ENCODE peak calls at places on chromosomes 16 and 17, in seven cellular contexts. One of them, this sample, is unnamed.

GRCh38 chr17:51912939-51913338 is 245.6 kb downstream of the CA10 start:
- DNase-seq in heart left ventricle: no peak
- DNase-seq in GM23338: peak; percentile 80
- DNase-seq in stomach: no peak
- DNase-seq in spleen: no peak
- DNase-seq in uterus: no peak
- DNase-seq in lung: no peak
- DNase-seq in this sample: no peak

GRCh38 chr16:63928421-63928820 is 1193.4 kb downstream of the CDH11 start:
- DNase-seq in heart left ventricle: no peak
- DNase-seq in spleen: no peak
- DNase-seq in GM23338: no peak
- DNase-seq in uterus: no peak
- DNase-seq in lung: no peak
- DNase-seq in stomach: no peak
- DNase-seq in this sample: no peak

GRCh38 chr17:19248923-19249574 is 11.9 kb downstream of the EPN2 start:
- DNase-seq in heart left ventricle: peak; percentile 81
- DNase-seq in spleen: peak; percentile 74
- DNase-seq in stomach: no peak
- DNase-seq in uterus: peak; percentile 69
- DNase-seq in GM23338: no peak
- DNase-seq in lung: no peak
- DNase-seq in this sample: peak; percentile 40

GRCh38 chr17:81429813-81430510 is 34.7 kb downstream of the BAHCC1 start:
- DNase-seq in GM23338: no peak
- DNase-seq in spleen: no peak
- DNase-seq in uterus: peak; percentile 52
- DNase-seq in heart left ventricle: no peak
- DNase-seq in stomach: no peak
- DNase-seq in lung: no peak
- DNase-seq in this sample: peak; percentile 60

GRCh38 chr16:19618876-19619275 is 63.4 kb downstream of the VPS35L start:
- DNase-seq in uterus: no peak
- DNase-seq in stomach: no peak
- DNase-seq in lung: no peak
- DNase-seq in GM23338: no peak
- DNase-seq in spleen: no peak
- DNase-seq in heart left ventricle: no peak
- DNase-seq in this sample: no peak

GRCh38 chr16:5216681-5217080 is 119.1 kb upstream of the EEF2KMT start:
- DNase-seq in stomach: no peak
- DNase-seq in lung: no peak
- DNase-seq in uterus: no peak
- DNase-seq in spleen: no peak
- DNase-seq in GM23338: no peak
- DNase-seq in heart left ventricle: no peak
- DNase-seq in this sample: no peak

GRCh38 chr17:10716218-10716617 is 13.6 kb downstream of the TMEM220 start:
- DNase-seq in spleen: no peak
- DNase-seq in stomach: no peak
- DNase-seq in lung: no peak
- DNase-seq in GM23338: no peak
- DNase-seq in uterus: no peak
- DNase-seq in heart left ventricle: no peak
- DNase-seq in this sample: no peak

GRCh38 chr16:67388191-67388590 is 5.1 kb downstream of the TPPP3 start:
- DNase-seq in uterus: no peak
- DNase-seq in heart left ventricle: no peak
- DNase-seq in spleen: peak; percentile 58
- DNase-seq in GM23338: no peak
- DNase-seq in stomach: no peak
- DNase-seq in lung: no peak
- DNase-seq in this sample: no peak

GRCh38 chr16:16083421-16084156 is 134.2 kb downstream of the ABCC1 start:
- DNase-seq in lung: no peak
- DNase-seq in uterus: no peak
- DNase-seq in stomach: no peak
- DNase-seq in heart left ventricle: no peak
- DNase-seq in spleen: no peak
- DNase-seq in GM23338: no peak
- DNase-seq in this sample: no peak

GRCh38 chr16:77112701-77113100 is 78.3 kb upstream of the MON1B start:
- DNase-seq in lung: no peak
- DNase-seq in stomach: no peak
- DNase-seq in uterus: no peak
- DNase-seq in heart left ventricle: no peak
- DNase-seq in spleen: no peak
- DNase-seq in GM23338: no peak
- DNase-seq in this sample: no peak

GRCh38 chr17:78499715-78500540 is 77.3 kb downstream of the DNAH17 start:
- DNase-seq in lung: no peak
- DNase-seq in spleen: no peak
- DNase-seq in stomach: no peak
- DNase-seq in heart left ventricle: no peak
- DNase-seq in GM23338: no peak
- DNase-seq in uterus: no peak
- DNase-seq in this sample: no peak

GRCh38 chr17:68101992-68102758 is 66.6 kb downstream of the KPNA2 start:
- DNase-seq in uterus: peak; percentile 35
- DNase-seq in heart left ventricle: no peak
- DNase-seq in lung: peak; percentile 42
- DNase-seq in GM23338: peak; percentile 10
- DNase-seq in spleen: no peak
- DNase-seq in stomach: peak; percentile 34
- DNase-seq in this sample: peak; percentile 23

GRCh38 chr17:13727441-13728171 is 125.9 kb upstream of the HS3ST3A1 start:
- DNase-seq in stomach: no peak
- DNase-seq in uterus: no peak
- DNase-seq in GM23338: no peak
- DNase-seq in heart left ventricle: no peak
- DNase-seq in lung: no peak
- DNase-seq in spleen: no peak
- DNase-seq in this sample: no peak

GRCh38 chr17:72614871-72615626 is 477.4 kb downstream of the SLC39A11 start:
- DNase-seq in lung: no peak
- DNase-seq in heart left ventricle: no peak
- DNase-seq in stomach: peak; percentile 70
- DNase-seq in uterus: no peak
- DNase-seq in spleen: no peak
- DNase-seq in GM23338: peak; percentile 57
- DNase-seq in this sample: no peak

GRCh38 chr16:29784157-29784556 is 6.1 kb downstream of the ZG16 start:
- DNase-seq in lung: no peak
- DNase-seq in uterus: no peak
- DNase-seq in spleen: no peak
- DNase-seq in heart left ventricle: no peak
- DNase-seq in GM23338: no peak
- DNase-seq in stomach: no peak
- DNase-seq in this sample: no peak

GRCh38 chr16:23145186-23145585 is 4.1 kb downstream of the USP31 start:
- DNase-seq in stomach: no peak
- DNase-seq in uterus: peak; percentile 49
- DNase-seq in spleen: no peak
- DNase-seq in heart left ventricle: no peak
- DNase-seq in lung: no peak
- DNase-seq in GM23338: peak; percentile 55
- DNase-seq in this sample: no peak

GRCh38 chr16:48101069-48101674 is 54.6 kb downstream of the ABCC12 start:
- DNase-seq in uterus: no peak
- DNase-seq in lung: no peak
- DNase-seq in heart left ventricle: no peak
- DNase-seq in stomach: no peak
- DNase-seq in GM23338: no peak
- DNase-seq in spleen: no peak
- DNase-seq in this sample: no peak

GRCh38 chr17:60231691-60232090 is 81.9 kb downstream of the CA4 start:
- DNase-seq in stomach: no peak
- DNase-seq in heart left ventricle: no peak
- DNase-seq in spleen: no peak
- DNase-seq in GM23338: no peak
- DNase-seq in uterus: no peak
- DNase-seq in lung: no peak
- DNase-seq in this sample: no peak

GRCh38 chr17:15397605-15398004 is 56.2 kb upstream of the TEKT3 start:
- DNase-seq in GM23338: no peak
- DNase-seq in lung: no peak
- DNase-seq in stomach: no peak
- DNase-seq in spleen: no peak
- DNase-seq in uterus: no peak
- DNase-seq in heart left ventricle: no peak
- DNase-seq in this sample: no peak

GRCh38 chr16:85369741-85370528 is 243.2 kb upstream of the GSE1 start:
- DNase-seq in lung: peak; percentile 53
- DNase-seq in GM23338: peak; percentile 79
- DNase-seq in stomach: peak; percentile 73
- DNase-seq in heart left ventricle: no peak
- DNase-seq in uterus: no peak
- DNase-seq in spleen: no peak
- DNase-seq in this sample: peak; percentile 32

GRCh38 chr16:85370881-85371651 is 242.1 kb upstream of the GSE1 start:
- DNase-seq in spleen: no peak
- DNase-seq in GM23338: no peak
- DNase-seq in lung: peak; percentile 52
- DNase-seq in stomach: peak; percentile 88
- DNase-seq in heart left ventricle: no peak
- DNase-seq in uterus: no peak
- DNase-seq in this sample: peak; percentile 44

GRCh38 chr16:85370543-85370880 is 242.6 kb upstream of the GSE1 start:
- DNase-seq in stomach: no peak
- DNase-seq in spleen: no peak
- DNase-seq in lung: no peak
- DNase-seq in GM23338: no peak
- DNase-seq in uterus: no peak
- DNase-seq in heart left ventricle: no peak
- DNase-seq in this sample: no peak

GRCh38 chr16:85367485-85367884 is 245.6 kb upstream of the GSE1 start:
- DNase-seq in GM23338: no peak
- DNase-seq in heart left ventricle: no peak
- DNase-seq in uterus: no peak
- DNase-seq in spleen: no peak
- DNase-seq in lung: no peak
- DNase-seq in stomach: no peak
- DNase-seq in this sample: no peak

DNA sequence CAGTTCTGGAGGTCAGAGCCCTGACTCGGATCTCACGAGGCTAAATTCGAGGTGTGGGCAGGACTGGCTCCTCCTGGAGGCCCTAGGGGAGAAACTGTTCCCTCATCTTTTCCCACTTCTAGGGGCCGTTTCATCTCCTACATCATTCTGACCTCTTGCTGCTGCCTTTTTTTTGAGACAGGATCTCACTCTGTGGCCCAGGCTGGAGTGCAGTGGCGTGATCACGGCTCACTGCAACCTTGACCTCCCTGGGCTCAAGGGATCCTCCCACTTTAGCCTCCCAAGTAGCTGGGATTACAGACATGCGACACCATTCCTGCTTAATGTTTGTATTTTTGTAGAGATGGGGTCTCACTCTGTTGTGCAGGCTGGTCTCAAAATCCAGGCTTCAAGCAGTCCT is 244.1 kb upstream of the GSE1 start:
- DNase-seq in lung: no peak
- DNase-seq in spleen: no peak
- DNase-seq in GM23338: no peak
- DNase-seq in stomach: no peak
- DNase-seq in uterus: no peak
- DNase-seq in heart left ventricle: no peak
- DNase-seq in this sample: no peak
- H3K4me1 ChIP-seq in lung: no peaks in the 10 kb centered on the region
- H3K4me1 ChIP-seq in spleen: peaks cover 66% of the 10 kb centered on the region
- H3K4me1 ChIP-seq in GM23338: no peaks in the 10 kb centered on the region
- H3K4me1 ChIP-seq in stomach: peaks cover 84% of the 10 kb centered on the region
- H3K4me1 ChIP-seq in uterus: no peaks in the 10 kb centered on the region
- H3K4me1 ChIP-seq in heart left ventricle: peaks cover 18% of the 10 kb centered on the region
- H3K4me1 ChIP-seq in this sample: peaks cover 32% of the 10 kb centered on the region

GRCh38 chr17:74778960-74779359 is 2.8 kb upstream of the NAT9 start:
- DNase-seq in stomach: no peak
- DNase-seq in GM23338: no peak
- DNase-seq in heart left ventricle: no peak
- DNase-seq in uterus: no peak
- DNase-seq in spleen: no peak
- DNase-seq in lung: no peak
- DNase-seq in this sample: no peak

GRCh38 chr17:74777884-74778490 is 1.8 kb upstream of the NAT9 start:
- DNase-seq in GM23338: no peak
- DNase-seq in spleen: no peak
- DNase-seq in stomach: no peak
- DNase-seq in lung: no peak
- DNase-seq in uterus: no peak
- DNase-seq in heart left ventricle: no peak
- DNase-seq in this sample: no peak

GRCh38 chr17:74782571-74782970 is 6.4 kb upstream of the NAT9 start:
- DNase-seq in heart left ventricle: no peak
- DNase-seq in spleen: no peak
- DNase-seq in stomach: no peak
- DNase-seq in lung: no peak
- DNase-seq in GM23338: no peak
- DNase-seq in uterus: no peak
- DNase-seq in this sample: no peak

GRCh38 chr17:74779948-74780400 is 3.8 kb upstream of the NAT9 start:
- DNase-seq in GM23338: no peak
- DNase-seq in stomach: peak; percentile 35
- DNase-seq in heart left ventricle: peak; percentile 51
- DNase-seq in uterus: no peak
- DNase-seq in lung: peak; percentile 65
- DNase-seq in spleen: peak; percentile 92
- DNase-seq in this sample: no peak

GRCh38 chr17:74780443-74781238 is 4.5 kb upstream of the NAT9 start:
- DNase-seq in spleen: no peak
- DNase-seq in heart left ventricle: no peak
- DNase-seq in stomach: no peak
- DNase-seq in GM23338: peak; percentile 75
- DNase-seq in lung: no peak
- DNase-seq in uterus: no peak
- DNase-seq in this sample: no peak
- H3K27ac ChIP-seq in spleen: peak overlapping the region; percentile 73
- H3K27ac ChIP-seq in heart left ventricle: no peak overlapping the region
- H3K27ac ChIP-seq in stomach: peak overlapping the region; percentile 61
- H3K27ac ChIP-seq in GM23338: no peak overlapping the region
- H3K27ac ChIP-seq in lung: no peak overlapping the region
- H3K27ac ChIP-seq in uterus: no peak overlapping the region
- H3K27ac ChIP-seq in this sample: no peak overlapping the region

GRCh38 chr17:28973414-28973813 is 22.1 kb upstream of the PHF12 start:
- DNase-seq in uterus: no peak
- DNase-seq in stomach: no peak
- DNase-seq in spleen: no peak
- DNase-seq in lung: peak; percentile 64
- DNase-seq in heart left ventricle: peak; percentile 87
- DNase-seq in GM23338: no peak
- DNase-seq in this sample: peak; percentile 82
- TF ChIP-seq CTCF in uterus: no peak
- TF ChIP-seq CTCF in stomach: no peak
- TF ChIP-seq CTCF in spleen: no peak
- TF ChIP-seq CTCF in lung: no peak
- TF ChIP-seq CTCF in heart left ventricle: no peak
- TF ChIP-seq CTCF in GM23338: no peak
- TF ChIP-seq CTCF in this sample: peak; percentile 15

DNA sequence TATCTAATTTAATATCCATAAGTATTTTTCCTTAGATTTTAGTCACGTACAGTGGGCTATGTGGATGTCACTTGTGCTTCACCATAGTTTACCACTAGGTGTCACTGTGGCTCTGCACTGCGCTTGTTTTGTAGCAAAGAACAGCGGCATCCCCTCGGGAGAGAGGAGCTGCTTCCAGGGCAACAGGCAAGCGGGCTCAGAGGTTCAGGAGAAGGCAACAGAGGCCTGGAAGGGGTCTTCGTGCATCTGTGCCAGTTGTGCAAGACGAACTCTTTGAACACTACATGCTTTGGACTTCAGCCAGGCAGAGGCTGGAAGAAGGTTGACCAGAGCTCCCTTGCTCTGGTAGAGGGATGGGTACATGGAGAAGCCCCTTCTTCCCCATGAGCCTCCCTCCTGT is 20.6 kb downstream of the CYB561 start:
- DNase-seq in heart left ventricle: peak; percentile 78
- DNase-seq in lung: peak; percentile 74
- DNase-seq in stomach: peak; percentile 78
- DNase-seq in GM23338: peak; percentile 92
- DNase-seq in uterus: peak; percentile 82
- DNase-seq in spleen: peak; percentile 87
- DNase-seq in this sample: peak; percentile 84
- H3K4me1 ChIP-seq in heart left ventricle: peaks cover 29% of the 10 kb centered on the region
- H3K4me1 ChIP-seq in lung: no peaks in the 10 kb centered on the region
- H3K4me1 ChIP-seq in stomach: peaks cover 9% of the 10 kb centered on the region
- H3K4me1 ChIP-seq in GM23338: peaks cover 30% of the 10 kb centered on the region
- H3K4me1 ChIP-seq in uterus: no peaks in the 10 kb centered on the region
- H3K4me1 ChIP-seq in spleen: peaks cover 15% of the 10 kb centered on the region
- H3K4me1 ChIP-seq in this sample: peaks cover 40% of the 10 kb centered on the region

This sample was measured in heart right ventricle.